ENCODE peak calls at places on chromosomes 5 and 9, in seven cellular contexts. V is CD8-positive, alpha-beta T cell; O is activated T-cell treated with anti-CD3 and anti-CD28 coated beads, Interleukin-2, amount 50 U/mL, for 4 hours; W is Calu3; P is epithelial cell of proximal tubule; E is naive thymus-derived CD8-positive, alpha-beta T cell; G is ACHN. F is an unnamed sample.

GRCh38 chr5:40904205-40904993 is 4.9 kb upstream of the C7 start:
- DNase-seq in G (peak; percentile 55), E (peak; percentile 5), W (peak; percentile 75), V (no peak), O (no peak), P (no peak), F (peak; percentile 77)

GRCh38 chr5:79235222-79235577 is 731 bp upstream of the JMY start:
- DNase-seq in V (no peak), O (no peak), G (peak; percentile 16), W (no peak), E (peak; percentile 23), P (no peak), F (no peak)

GRCh38 chr5:92676839-92677197 is 904.2 kb downstream of the NR2F1-AS1 start:
- DNase-seq in O (no peak), G (no peak), P (no peak), E (no peak), W (no peak), V (no peak), F (no peak)

GRCh38 chr9:125758986-125759811 is 12.0 kb downstream of the PBX3 start:
- DNase-seq in V (no peak), W (no peak), G (no peak), P (no peak), O (no peak), E (no peak), F (no peak)

GRCh38 chr9:112914524-112914923 is 23.8 kb upstream of the SLC46A2 start:
- DNase-seq in V (no peak), G (no peak), O (no peak), E (no peak), P (no peak), W (no peak), F (no peak)

GRCh38 chr5:168987540-168988300 is 313.2 kb downstream of the SLIT3 start:
- DNase-seq in V (no peak), P (no peak), E (peak; percentile 25), G (peak; percentile 61), O (peak; percentile 21), W (peak; percentile 82), F (peak; percentile 61)

GRCh38 chr9:129023036-129023907 is 4.9 kb downstream of the SH3GLB2 start:
- DNase-seq in O (no peak), E (no peak), G (no peak), V (no peak), P (no peak), W (no peak), F (no peak)

GRCh38 chr5:5291357-5291756 is 131.1 kb upstream of the ICE1 start:
- DNase-seq in E (no peak), O (no peak), W (no peak), G (no peak), V (no peak), P (no peak), F (no peak)

GRCh38 chr5:67028371-67028770 is 168.2 kb downstream of the CD180 start:
- DNase-seq in V (no peak), O (no peak), W (no peak), E (no peak), P (no peak), G (no peak), F (no peak)

GRCh38 chr9:16068476-16068875 is 515.6 kb downstream of the CCDC171 start:
- DNase-seq in O (no peak), V (no peak), G (no peak), W (no peak), E (no peak), P (no peak), F (no peak)

GRCh38 chr5:15009420-15009819 is 137.8 kb upstream of the ANKH start:
- DNase-seq in W (peak; percentile 63), G (peak; percentile 80), V (no peak), O (no peak), E (no peak), P (peak; percentile 70), F (no peak)

GRCh38 chr5:28896949-28897348 is 1858.6 kb upstream of the CDH9 start:
- DNase-seq in O (no peak), V (no peak), W (no peak), E (no peak), P (no peak), G (peak; percentile 33), F (no peak)

GRCh38 chr9:99782962-99783718 is 38.5 kb upstream of the NR4A3 start:
- DNase-seq in O (no peak), G (no peak), P (no peak), V (no peak), E (no peak), W (no peak), F (no peak)

GRCh38 chr5:137032929-137033328 is 466.2 kb downstream of the SPOCK1 start:
- DNase-seq in G (no peak), P (no peak), E (no peak), O (no peak), W (no peak), V (no peak), F (peak; percentile 51)

GRCh38 chr5:68464424-68464823 is 248.9 kb downstream of the PIK3R1 start:
- DNase-seq in V (no peak), E (no peak), O (peak; percentile 36), P (peak; percentile 70), W (no peak), G (peak; percentile 61), F (no peak)

GRCh38 chr9:108997112-108997511 is 16.2 kb downstream of the CTNNAL1 start:
- DNase-seq in O (no peak), W (no peak), V (no peak), E (no peak), P (no peak), G (no peak), F (no peak)

GRCh38 chr5:140145818-140146522 is 20.2 kb downstream of the IGIP start:
- DNase-seq in P (no peak), G (peak; percentile 76), W (peak; percentile 90), O (peak; percentile 44), E (peak; percentile 37), V (no peak), F (peak; percentile 72)

GRCh38 chr5:142779163-142779562 is 9.0 kb downstream of the ARHGAP26 start:
- DNase-seq in G (peak; percentile 10), V (no peak), P (no peak), E (no peak), O (no peak), W (no peak), F (no peak)

F was measured in H9.